ENCODE peak calls at places on chromosomes 5 and 9, in nine cellular contexts. K, E, B, C, X, T, S, D and I are unnamed samples. For H3K4me1, the result is how much of the 10 kb centered on the place peaks cover.

GRCh38 chr5:6302684-6303083 is 75.7 kb downstream of the MED10 start:
- DNase-seq in K (peak), E (no peak), B (no peak), C (no peak), X (no peak), T (no peak), S (no peak), D (no peak), I (peak)

GRCh38 chr9:98801969-98802371 is 5.5 kb upstream of the GALNT12 start:
- DNase-seq in K (no peak), E (no peak), B (no peak), C (no peak), X (no peak), T (no peak), S (no peak), D (no peak), I (no peak)

GRCh38 chr9:22098636-22099332 is 89.7 kb upstream of the CDKN2B start:
- DNase-seq in K (no peak), E (no peak), B (no peak), C (no peak), X (no peak), T (no peak), S (no peak), D (no peak), I (no peak)

GRCh38 chr9:93891549-93892310 is 63.4 kb downstream of the BARX1 start:
- DNase-seq in K (no peak), E (peak), B (no peak), C (no peak), X (no peak), T (no peak), S (no peak), D (peak), I (no peak)

GRCh38 chr9:89496645-89497044 is 1.3 kb downstream of the SEMA4D start:
- DNase-seq in K (no peak), E (no peak), B (no peak), C (no peak), X (no peak), T (no peak), S (no peak), D (no peak), I (peak)

GRCh38 chr9:7665874-7666273 is 133.7 kb downstream of the DMAC1 start:
- DNase-seq in K (peak), E (no peak), B (no peak), C (no peak), X (no peak), T (no peak), S (no peak), D (no peak), I (no peak)

GRCh38 chr5:132044207-132044606 is 16.2 kb upstream of the IL3 start:
- DNase-seq in K (no peak), E (peak), B (no peak), C (no peak), X (no peak), T (no peak), S (no peak), D (peak), I (no peak)

GRCh38 chr9:77981332-77981731 is 50.3 kb downstream of the GNAQ start:
- DNase-seq in K (no peak), E (no peak), B (no peak), C (peak), X (no peak), T (peak), S (no peak), D (no peak), I (peak)

GRCh38 chr5:122394313-122394712 is 82.3 kb downstream of the SNCAIP start:
- DNase-seq in K (no peak), E (no peak), B (no peak), C (no peak), X (no peak), T (no peak), S (no peak), D (no peak), I (no peak)

GRCh38 chr5:160970605-160971191 is 118.7 kb upstream of the ATP10B start:
- DNase-seq in K (peak), E (no peak), B (peak), C (no peak), X (no peak), T (no peak), S (no peak), D (no peak), I (no peak)

GRCh38 chr5:13860176-13860575 is 84.3 kb downstream of the DNAH5 start:
- DNase-seq in K (no peak), E (no peak), B (no peak), C (no peak), X (no peak), T (no peak), S (no peak), D (no peak), I (no peak)

GRCh38 chr5:157710887-157711286 is 20.3 kb upstream of the THG1L start:
- DNase-seq in K (no peak), E (no peak), B (no peak), C (peak), X (no peak), T (no peak), S (no peak), D (no peak), I (no peak)

GRCh38 chr9:131473198-131473885 is 29.4 kb upstream of the POMT1 start:
- DNase-seq in K (no peak), E (no peak), B (no peak), C (no peak), X (no peak), T (no peak), S (no peak), D (peak), I (no peak)

GRCh38 chr5:159010611-159011497 is 88.9 kb downstream of the EBF1 start:
- DNase-seq in K (peak), E (no peak), B (peak), C (no peak), X (no peak), T (no peak), S (no peak), D (no peak), I (peak)

GRCh38 chr9:706606-707451 is 134.7 kb upstream of the DMRT1 start:
- DNase-seq in K (peak), E (peak), B (no peak), C (peak), X (peak), T (peak), S (no peak), D (peak), I (peak)

GRCh38 chr5:140605879-140606278 is 27.1 kb downstream of the CD14 start:
- DNase-seq in K (no peak), E (no peak), B (no peak), C (no peak), X (no peak), T (no peak), S (no peak), D (no peak), I (no peak)

GRCh38 chr5:30446456-30446855 is 747.0 kb upstream of the CDH6 start:
- DNase-seq in K (no peak), E (no peak), B (no peak), C (no peak), X (no peak), T (no peak), S (no peak), D (no peak), I (no peak)

GRCh38 chr9:134735441-134736175 is 94.0 kb downstream of the COL5A1 start:
- DNase-seq in K (no peak), E (peak), B (no peak), C (no peak), X (no peak), T (no peak), S (no peak), D (peak), I (no peak)

GRCh38 chr9:137786511-137786920 is 91.1 kb upstream of the CACNA1B start:
- DNase-seq in K (no peak), E (no peak), B (no peak), C (no peak), X (no peak), T (peak), S (no peak), D (no peak), I (no peak)

GRCh38 chr5:172583931-172584511 is 57.0 kb upstream of the NEURL1B start:
- DNase-seq in K (no peak), E (peak), B (no peak), C (no peak), X (no peak), T (no peak), S (no peak), D (no peak), I (no peak)

GRCh38 chr5:161851691-161852299 is 3.9 kb downstream of the GABRA1 start:
- DNase-seq in K (peak), E (no peak), B (peak), C (no peak), X (no peak), T (no peak), S (no peak), D (no peak), I (peak)

GRCh38 chr9:93808115-93809029 is 146.8 kb downstream of the BARX1 start:
- DNase-seq in K (no peak), E (no peak), B (no peak), C (no peak), X (no peak), T (no peak), S (no peak), D (no peak), I (no peak)

GRCh38 chr9:8366161-8366926 is 566.8 kb upstream of the DMAC1 start:
- DNase-seq in K (no peak), E (no peak), B (no peak), C (peak), X (no peak), T (no peak), S (no peak), D (no peak), I (no peak)

GRCh38 chr5:178074266-178074952 is 38.9 kb upstream of the N4BP3 start:
- DNase-seq in K (no peak), E (no peak), B (peak), C (peak), X (no peak), T (no peak), S (no peak), D (no peak), I (peak)

GRCh38 chr9:91992636-91993035 is 42.6 kb upstream of the ROR2 start:
- DNase-seq in K (no peak), E (peak), B (no peak), C (peak), X (no peak), T (no peak), S (no peak), D (no peak), I (no peak)

GRCh38 chr5:150129813-150130492 is 25.7 kb downstream of the PDGFRB start:
- DNase-seq in K (peak), E (peak), B (peak), C (peak), X (peak), T (peak), S (no peak), D (peak), I (peak)
- H3K4me1 ChIP-seq in K (under half), E (under half), B (under half), C (under half), X (under half), T (under half), S (under half), D (under half), I (under half)

DNA sequence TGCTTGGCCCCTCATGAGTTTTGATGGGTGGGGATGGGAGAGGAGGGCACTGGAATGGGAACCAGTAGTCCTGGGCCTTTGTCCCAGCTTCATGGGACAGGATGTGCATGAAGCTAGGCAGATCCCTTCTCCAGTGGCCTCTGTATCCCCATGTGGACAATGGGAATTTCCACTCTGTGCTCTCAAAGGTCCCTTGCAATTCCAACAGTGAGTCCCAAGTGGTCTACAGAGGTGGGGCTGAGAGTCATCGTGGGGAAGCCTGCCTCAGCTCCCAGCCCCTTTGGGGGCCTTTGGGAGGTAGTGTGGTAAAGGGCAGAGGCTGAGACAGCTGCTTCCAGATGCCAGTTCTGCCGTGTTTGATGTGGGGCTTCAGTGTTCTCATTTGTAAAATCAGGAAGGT is 1.9 kb upstream of the PHYHD1 start:
- DNase-seq in K (no peak), E (no peak), B (no peak), C (no peak), X (no peak), T (no peak), S (no peak), D (no peak), I (no peak)
- H3K4me1 ChIP-seq in K (under half), E (half or more), B (under half), C (under half), X (under half), T (under half), S (under half), D (under half), I (under half)

DNA sequence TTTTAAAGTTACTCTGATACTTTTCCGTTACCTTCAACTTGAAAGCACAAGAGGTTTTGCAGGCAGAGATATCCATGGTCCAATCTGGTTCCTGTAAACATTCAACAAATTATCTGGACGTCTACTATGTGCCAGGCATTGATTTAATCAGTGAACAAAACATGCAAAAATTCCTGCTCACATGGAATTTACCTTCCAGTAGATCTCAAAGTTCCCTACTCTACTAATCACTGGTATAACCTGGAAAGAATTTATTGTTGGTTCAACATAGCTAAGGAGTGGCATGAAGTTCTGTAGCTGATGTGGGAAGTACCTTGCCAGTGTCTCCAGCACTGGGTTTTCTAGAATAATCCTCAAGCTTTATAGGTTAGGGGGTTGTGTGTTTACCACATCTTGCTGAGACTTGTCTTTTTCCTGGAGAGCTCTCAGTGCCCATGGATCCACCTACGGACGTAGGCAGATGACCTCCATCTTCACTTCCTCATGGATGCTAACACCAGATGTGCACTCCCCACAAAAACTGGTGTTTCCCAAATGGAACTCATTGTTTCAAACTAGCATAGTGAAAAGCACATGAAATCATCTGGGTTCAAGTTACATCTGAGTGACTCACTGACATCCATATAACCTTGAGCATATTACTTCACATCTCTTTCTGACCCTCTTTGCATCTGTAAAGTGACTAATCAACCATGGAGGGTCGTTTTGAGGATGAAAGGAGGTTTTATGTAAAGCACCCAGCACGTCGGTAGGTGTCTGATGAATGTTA is 10.0 kb downstream of the OCLN start:
- DNase-seq in K (no peak), E (no peak), B (no peak), C (peak), X (no peak), T (no peak), S (no peak), D (no peak), I (no peak)
- H3K4me1 ChIP-seq in K (under half), E (under half), B (under half), C (under half), X (under half), T (under half), S (under half), D (under half), I (under half)

GRCh38 chr9:84368593-84368992 is 28.0 kb upstream of the SLC28A3 start:
- DNase-seq in K (no peak), E (no peak), B (no peak), C (no peak), X (no peak), T (no peak), S (no peak), D (no peak), I (no peak)
- H3K4me1 ChIP-seq in K (under half), E (under half), B (under half), C (under half), X (under half), T (under half), S (under half), D (under half), I (under half)

GRCh38 chr9:26261503-26262330 is 583.5 kb upstream of the TUSC1 start:
- DNase-seq in K (peak), E (no peak), B (no peak), C (peak), X (no peak), T (no peak), S (no peak), D (no peak), I (no peak)

GRCh38 chr9:26266111-26266791 is 588.0 kb upstream of the TUSC1 start:
- DNase-seq in K (no peak), E (no peak), B (no peak), C (peak), X (no peak), T (no peak), S (no peak), D (no peak), I (no peak)

GRCh38 chr9:26262431-26262830 is 584.2 kb upstream of the TUSC1 start:
- DNase-seq in K (no peak), E (no peak), B (no peak), C (peak), X (no peak), T (no peak), S (no peak), D (no peak), I (no peak)

GRCh38 chr9:26264709-26265601 is 586.7 kb upstream of the TUSC1 start:
- DNase-seq in K (no peak), E (no peak), B (no peak), C (peak), X (no peak), T (no peak), S (no peak), D (no peak), I (no peak)

DNA sequence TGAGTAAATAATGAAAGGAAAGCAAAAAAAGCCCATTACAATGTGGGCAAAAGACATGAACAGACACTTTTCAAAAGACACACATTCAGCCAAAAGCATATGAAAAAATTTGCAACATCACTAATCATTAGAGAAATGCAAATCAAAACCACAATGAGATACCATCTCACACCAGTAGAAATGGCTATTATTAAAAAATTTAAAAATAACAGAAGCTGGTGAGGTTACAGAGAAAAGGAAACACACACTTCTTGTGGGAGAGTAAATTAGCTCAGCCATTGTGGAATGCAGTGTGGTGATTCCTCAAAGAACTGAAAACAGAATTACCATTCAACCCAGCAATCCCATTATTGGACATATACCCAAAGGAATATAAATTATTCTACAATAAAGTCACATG is 585.2 kb upstream of the TUSC1 start:
- DNase-seq in K (no peak), E (no peak), B (no peak), C (peak), X (no peak), T (no peak), S (no peak), D (no peak), I (peak)
- H3K4me1 ChIP-seq in K (under half), E (under half), B (under half), C (under half), X (under half), T (under half), S (under half), D (under half), I (under half)

GRCh38 chr5:59039296-59040006 is 456.6 kb downstream of the RAB3C start:
- DNase-seq in K (peak), E (peak), B (no peak), C (peak), X (peak), T (peak), S (peak), D (peak), I (peak)

GRCh38 chr5:59039003-59039295 is 456.1 kb downstream of the RAB3C start:
- DNase-seq in K (no peak), E (no peak), B (no peak), C (no peak), X (no peak), T (no peak), S (no peak), D (no peak), I (no peak)

GRCh38 chr5:59041355-59041754 is 458.5 kb downstream of the RAB3C start:
- DNase-seq in K (no peak), E (no peak), B (no peak), C (no peak), X (no peak), T (no peak), S (no peak), D (no peak), I (no peak)

GRCh38 chr5:59040804-59041201 is 457.9 kb downstream of the RAB3C start:
- DNase-seq in K (no peak), E (no peak), B (no peak), C (no peak), X (no peak), T (no peak), S (no peak), D (no peak), I (no peak)

DNA sequence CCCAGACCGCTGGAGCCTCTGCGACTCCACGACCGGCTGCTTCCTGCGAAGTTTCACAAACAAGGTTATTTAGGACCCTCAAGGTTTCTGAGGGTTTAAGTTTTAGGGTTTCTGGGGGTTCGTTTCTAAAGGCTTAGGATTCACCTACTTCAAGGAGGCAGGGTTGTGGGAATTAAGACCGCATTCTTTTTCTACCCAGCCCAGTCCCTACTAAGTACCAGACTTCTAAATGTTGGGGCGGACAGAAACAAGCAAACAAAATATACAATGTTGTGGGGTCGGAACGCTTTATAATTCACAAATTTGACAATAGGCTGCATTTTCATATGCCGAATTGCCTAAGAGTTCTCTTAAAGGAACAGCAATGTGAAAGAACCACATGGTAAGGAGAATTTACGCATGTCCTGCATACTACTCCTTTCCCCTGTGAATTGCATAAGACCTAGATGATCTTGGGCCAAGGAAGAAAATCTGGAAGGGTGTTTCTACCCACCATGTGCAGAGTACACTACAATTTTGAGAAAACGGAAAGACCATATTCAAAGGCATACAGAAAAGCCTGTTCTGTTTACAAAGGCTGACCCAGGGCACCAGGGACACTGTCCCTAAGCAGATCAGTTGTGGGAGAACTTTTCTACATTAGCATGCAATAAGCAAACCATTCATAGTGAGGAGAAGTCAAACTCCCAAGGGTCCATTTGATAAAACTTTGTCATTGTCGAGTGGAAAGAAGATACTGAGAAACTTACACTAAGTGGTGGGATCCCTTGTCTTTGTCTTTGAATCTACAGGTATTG is 457.3 kb downstream of the RAB3C start:
- DNase-seq in K (peak), E (no peak), B (no peak), C (no peak), X (no peak), T (no peak), S (no peak), D (no peak), I (no peak)
- H3K4me1 ChIP-seq in K (under half), E (half or more), B (under half), C (under half), X (under half), T (under half), S (under half), D (under half), I (under half)

GRCh38 chr5:120555345-120555744 is 91.2 kb downstream of the PRR16 start:
- DNase-seq in K (no peak), E (no peak), B (no peak), C (no peak), X (no peak), T (no peak), S (no peak), D (no peak), I (no peak)

GRCh38 chr5:120546922-120547321 is 82.8 kb downstream of the PRR16 start:
- DNase-seq in K (no peak), E (no peak), B (no peak), C (no peak), X (no peak), T (no peak), S (no peak), D (no peak), I (no peak)

GRCh38 chr5:120550358-120550757 is 86.3 kb downstream of the PRR16 start:
- DNase-seq in K (no peak), E (no peak), B (no peak), C (peak), X (no peak), T (no peak), S (no peak), D (no peak), I (no peak)

GRCh38 chr5:120552638-120553037 is 88.5 kb downstream of the PRR16 start:
- DNase-seq in K (no peak), E (no peak), B (no peak), C (peak), X (no peak), T (no peak), S (no peak), D (no peak), I (no peak)
- H3K4me1 ChIP-seq in K (under half), E (under half), B (under half), C (under half), X (under half), T (under half), S (under half), D (under half), I (under half)